ENCODE peak calls at places on chromosomes 3 and 15, in five cellular contexts. A is K562, N is GM12878, I is IMR-90, R is HepG2. Z is an unnamed sample.

GRCh38 chr3:123400169-123400568 is 48.7 kb downstream of the ADCY5 start:
- DNase-seq in R (no peak), A (no peak), I (no peak), N (no peak), Z (no peak)

GRCh38 chr15:74631935-74632560 is 16.4 kb downstream of the CLK3 start:
- DNase-seq in R (peak), N (no peak), A (peak), I (peak), Z (peak)

GRCh38 chr3:155859859-155860258 is 5.6 kb upstream of the SLC33A1 start:
- DNase-seq in N (no peak), R (peak), A (peak), I (peak), Z (peak)

GRCh38 chr3:177071496-177072156 is 125.7 kb downstream of the TBL1XR1 start:
- DNase-seq in R (no peak), N (no peak), A (no peak), I (no peak), Z (no peak)

GRCh38 chr3:168847293-168847883 is 751.7 kb upstream of the GOLIM4 start:
- DNase-seq in R (no peak), A (peak), I (peak), N (peak), Z (peak)

GRCh38 chr3:46017720-46018119 is 9.6 kb downstream of the XCR1 start:
- DNase-seq in R (no peak), N (no peak), I (no peak), A (peak), Z (no peak)

GRCh38 chr3:161323926-161324621 is 47.2 kb downstream of the SPTSSB start:
- DNase-seq in N (no peak), A (no peak), I (no peak), R (peak), Z (no peak)

GRCh38 chr3:156483961-156484787 is 70.7 kb downstream of the SSR3 start:
- DNase-seq in I (peak), N (peak), A (peak), R (no peak), Z (no peak)

GRCh38 chr3:24302382-24302781 is 192.3 kb downstream of the THRB start:
- DNase-seq in R (no peak), A (no peak), N (no peak), I (no peak), Z (no peak)

GRCh38 chr3:6825527-6825926 is 35.4 kb upstream of the GRM7 start:
- DNase-seq in N (no peak), R (no peak), I (no peak), A (no peak), Z (peak)

GRCh38 chr15:29122506-29122905 is 147.1 kb downstream of the NSMCE3 start:
- DNase-seq in N (no peak), I (no peak), A (no peak), R (no peak), Z (no peak)

GRCh38 chr3:40719660-40720287 is 195.0 kb downstream of the ZNF621 start:
- DNase-seq in N (no peak), A (peak), R (peak), I (no peak), Z (no peak)

GRCh38 chr3:140167600-140168281 is 232.8 kb downstream of the CLSTN2 start:
- DNase-seq in A (no peak), R (no peak), I (no peak), N (no peak), Z (no peak)

GRCh38 chr3:140163159-140163763 is 228.3 kb downstream of the CLSTN2 start:
- DNase-seq in A (no peak), R (no peak), N (no peak), I (no peak), Z (no peak)

GRCh38 chr3:140166908-140167599 is 232.1 kb downstream of the CLSTN2 start:
- DNase-seq in I (no peak), A (no peak), R (no peak), N (no peak), Z (no peak)

GRCh38 chr3:140164156-140164555 is 229.2 kb downstream of the CLSTN2 start:
- DNase-seq in A (no peak), I (no peak), N (no peak), R (no peak), Z (no peak)

GRCh38 chr3:140164922-140165590 is 230.1 kb downstream of the CLSTN2 start:
- DNase-seq in A (no peak), I (no peak), N (no peak), R (no peak), Z (no peak)
- TF ChIP-seq MXI1 in A (no peak), I (no peak), N (no peak), R (no peak), Z (no peak)

GRCh38 chr3:133448478-133449122 is 48.7 kb downstream of the BFSP2 start:
- DNase-seq in A (no peak), I (no peak), N (peak), R (no peak), Z (no peak)
- TF ChIP-seq MXI1 in A (no peak), I (no peak), N (no peak), R (no peak), Z (no peak)

DNA sequence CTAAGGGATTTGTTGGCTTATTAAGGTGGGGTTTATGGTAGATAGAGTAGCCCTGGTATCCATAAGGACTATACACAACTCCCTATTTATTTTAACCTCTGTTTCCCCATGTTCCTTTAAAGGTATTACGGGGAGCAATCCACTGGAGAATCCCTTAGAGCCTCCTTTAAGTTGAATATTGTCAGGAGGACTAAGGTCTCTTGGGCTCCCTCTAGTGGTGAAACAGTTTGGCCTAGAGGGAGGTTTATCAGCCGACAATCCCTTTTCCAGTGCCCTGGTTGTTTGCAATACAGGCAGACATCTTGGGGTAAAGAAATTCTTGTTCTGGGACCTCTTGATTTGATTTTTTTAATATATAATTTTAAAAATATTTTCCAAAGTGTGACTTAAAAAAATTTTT is 12.9 kb downstream of the OPA1 start:
- DNase-seq in A (peak), N (no peak), I (peak), R (peak), Z (peak)
- TF ChIP-seq MXI1 in A (no peak), N (no peak), I (no peak), R (no peak), Z (no peak)

DNA sequence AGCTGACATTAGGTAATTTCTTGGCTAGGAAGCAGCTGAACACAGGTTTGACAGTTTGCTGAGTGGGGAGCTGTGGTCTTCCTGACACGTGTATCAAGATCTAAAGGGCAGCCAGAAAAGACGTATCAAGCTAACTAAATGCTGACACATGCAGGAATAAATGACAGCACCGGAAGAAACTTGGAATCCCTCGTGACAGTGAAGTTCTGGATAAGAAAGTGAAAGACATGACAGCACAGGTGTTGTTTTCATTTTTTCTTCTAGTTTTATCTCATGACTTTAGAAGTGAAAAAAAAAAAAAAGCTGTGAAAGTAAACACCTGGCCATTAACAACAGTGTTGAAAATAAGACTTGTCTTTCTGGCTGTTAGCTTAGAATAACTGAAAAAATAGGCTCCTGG is 48.7 kb downstream of the FGF7 start:
- DNase-seq in R (no peak), A (peak), I (no peak), N (peak), Z (no peak)
- TF ChIP-seq MXI1 in R (no peak), A (no peak), I (no peak), N (peak), Z (no peak)

GRCh38 chr15:75776075-75776443 is 63.4 kb upstream of the CSPG4 start:
- DNase-seq in A (peak), N (no peak), I (peak), R (peak), Z (no peak)
- TF ChIP-seq MXI1 in A (no peak), N (no peak), I (no peak), R (no peak), Z (no peak)

GRCh38 chr15:101625980-101626379 is 26.2 kb downstream of the TM2D3 start:
- DNase-seq in A (no peak), N (no peak), I (peak), R (no peak), Z (no peak)
- TF ChIP-seq MXI1 in A (no peak), N (no peak), I (no peak), R (no peak), Z (no peak)